ENCODE peak calls at places on chromosomes 13 and 19, in four cellular contexts. One of them, this sample, is unnamed.

GRCh38 chr19:33580645-33581037 is 41.1 kb upstream of the CHST8 start:
- DNase-seq in heart left ventricle: no peak
- DNase-seq in brain microvascular endothelial cell: no peak
- DNase-seq in H1: no peak
- DNase-seq in this sample: no peak

GRCh38 chr13:113581871-113582270 is 2.7 kb upstream of the TFDP1 start:
- DNase-seq in heart left ventricle: no peak
- DNase-seq in brain microvascular endothelial cell: no peak
- DNase-seq in H1: no peak
- DNase-seq in this sample: no peak

GRCh38 chr13:73059460-73060250 is 850 bp downstream of the KLF5 start:
- DNase-seq in heart left ventricle: peak
- DNase-seq in brain microvascular endothelial cell: no peak
- DNase-seq in H1: no peak
- DNase-seq in this sample: no peak

GRCh38 chr13:107734891-107735620 is 480.3 kb downstream of the LIG4 start:
- DNase-seq in heart left ventricle: no peak
- DNase-seq in brain microvascular endothelial cell: no peak
- DNase-seq in H1: no peak
- DNase-seq in this sample: peak

GRCh38 chr19:28426902-28427232 is 786.1 kb downstream of the UQCRFS1 start:
- DNase-seq in heart left ventricle: no peak
- DNase-seq in brain microvascular endothelial cell: peak
- DNase-seq in H1: no peak
- DNase-seq in this sample: no peak

GRCh38 chr19:4922530-4923378 is 13.5 kb downstream of the UHRF1 start:
- DNase-seq in heart left ventricle: no peak
- DNase-seq in brain microvascular endothelial cell: no peak
- DNase-seq in H1: no peak
- DNase-seq in this sample: no peak

GRCh38 chr13:35716186-35716585 is 239.7 kb upstream of the MAB21L1 start:
- DNase-seq in heart left ventricle: no peak
- DNase-seq in brain microvascular endothelial cell: no peak
- DNase-seq in H1: no peak
- DNase-seq in this sample: no peak

GRCh38 chr19:13881231-13881691 is 4.3 kb downstream of the NANOS3 start:
- DNase-seq in heart left ventricle: no peak
- DNase-seq in brain microvascular endothelial cell: no peak
- DNase-seq in H1: peak
- DNase-seq in this sample: peak

GRCh38 chr13:30829145-30829544 is 76.9 kb upstream of the MEDAG start:
- DNase-seq in heart left ventricle: no peak
- DNase-seq in brain microvascular endothelial cell: peak
- DNase-seq in H1: no peak
- DNase-seq in this sample: no peak

GRCh38 chr13:51800456-51800855 is 3.5 kb downstream of the DHRS12 start:
- DNase-seq in heart left ventricle: no peak
- DNase-seq in brain microvascular endothelial cell: no peak
- DNase-seq in H1: no peak
- DNase-seq in this sample: no peak

GRCh38 chr13:32060319-32060924 is 28.8 kb downstream of the FRY start:
- DNase-seq in heart left ventricle: no peak
- DNase-seq in brain microvascular endothelial cell: no peak
- DNase-seq in H1: no peak
- DNase-seq in this sample: no peak

GRCh38 chr19:10295847-10296591 is 6.3 kb downstream of the ICAM5 start:
- DNase-seq in heart left ventricle: no peak
- DNase-seq in brain microvascular endothelial cell: no peak
- DNase-seq in H1: no peak
- DNase-seq in this sample: no peak

GRCh38 chr13:77375554-77375953 is 48.7 kb upstream of the MYCBP2 start:
- DNase-seq in heart left ventricle: no peak
- DNase-seq in brain microvascular endothelial cell: no peak
- DNase-seq in H1: no peak
- DNase-seq in this sample: no peak

GRCh38 chr13:21458457-21458815 is 667 bp downstream of the ZDHHC20 start:
- DNase-seq in heart left ventricle: peak
- DNase-seq in brain microvascular endothelial cell: no peak
- DNase-seq in H1: no peak
- DNase-seq in this sample: no peak

GRCh38 chr13:44075113-44075512 is 195.4 kb downstream of the LACC1 start:
- DNase-seq in heart left ventricle: no peak
- DNase-seq in brain microvascular endothelial cell: no peak
- DNase-seq in H1: no peak
- DNase-seq in this sample: no peak

GRCh38 chr13:90708159-90708558 is 639.3 kb upstream of the MIR17HG start:
- DNase-seq in heart left ventricle: no peak
- DNase-seq in brain microvascular endothelial cell: no peak
- DNase-seq in H1: no peak
- DNase-seq in this sample: no peak

GRCh38 chr13:44932171-44932849 is 57.0 kb downstream of the NUFIP1 start:
- DNase-seq in heart left ventricle: no peak
- DNase-seq in brain microvascular endothelial cell: peak
- DNase-seq in H1: no peak
- DNase-seq in this sample: no peak

GRCh38 chr19:41351339-41352245 is 2.1 kb downstream of the TGFB1 start:
- DNase-seq in heart left ventricle: peak
- DNase-seq in brain microvascular endothelial cell: peak
- DNase-seq in H1: no peak
- DNase-seq in this sample: no peak

GRCh38 chr13:110445183-110445582 is 116.3 kb downstream of the RAB20 start:
- DNase-seq in heart left ventricle: no peak
- DNase-seq in brain microvascular endothelial cell: no peak
- DNase-seq in H1: no peak
- DNase-seq in this sample: no peak

GRCh38 chr13:97749174-97749573 is 204.3 kb upstream of the IPO5 start:
- DNase-seq in heart left ventricle: no peak
- DNase-seq in brain microvascular endothelial cell: no peak
- DNase-seq in H1: no peak
- DNase-seq in this sample: no peak

GRCh38 chr19:44643605-44644390 is at the start of gene PVR:
- DNase-seq in heart left ventricle: peak
- DNase-seq in brain microvascular endothelial cell: peak
- DNase-seq in H1: peak
- DNase-seq in this sample: no peak

GRCh38 chr19:33251076-33251475 is 25.4 kb upstream of the SLC7A10 start:
- DNase-seq in heart left ventricle: no peak
- DNase-seq in brain microvascular endothelial cell: no peak
- DNase-seq in H1: no peak
- DNase-seq in this sample: no peak

GRCh38 chr13:33204130-33204927 is 81.2 kb downstream of the STARD13 start:
- DNase-seq in heart left ventricle: peak
- DNase-seq in brain microvascular endothelial cell: peak
- DNase-seq in H1: no peak
- DNase-seq in this sample: peak

GRCh38 chr19:28633223-28634030 is 579.5 kb downstream of the UQCRFS1 start:
- DNase-seq in heart left ventricle: peak
- DNase-seq in brain microvascular endothelial cell: peak
- DNase-seq in H1: peak
- DNase-seq in this sample: peak

GRCh38 chr13:43640476-43640875 is 146.3 kb downstream of the ENOX1 start:
- DNase-seq in heart left ventricle: no peak
- DNase-seq in brain microvascular endothelial cell: no peak
- DNase-seq in H1: no peak
- DNase-seq in this sample: no peak

GRCh38 chr13:46962286-46962941 is 65.6 kb upstream of the HTR2A start:
- DNase-seq in heart left ventricle: no peak
- DNase-seq in brain microvascular endothelial cell: peak
- DNase-seq in H1: no peak
- DNase-seq in this sample: no peak

GRCh38 chr19:7408251-7408650 is 59.5 kb downstream of the ARHGEF18 start:
- DNase-seq in heart left ventricle: no peak
- DNase-seq in brain microvascular endothelial cell: no peak
- DNase-seq in H1: no peak
- DNase-seq in this sample: no peak

GRCh38 chr13:69204620-69205019 is 903.0 kb upstream of the ATXN8OS start:
- DNase-seq in heart left ventricle: no peak
- DNase-seq in brain microvascular endothelial cell: no peak
- DNase-seq in H1: no peak
- DNase-seq in this sample: no peak

GRCh38 chr19:13692096-13692495 is 72.2 kb upstream of the MRI1 start:
- DNase-seq in heart left ventricle: no peak
- DNase-seq in brain microvascular endothelial cell: no peak
- DNase-seq in H1: no peak
- DNase-seq in this sample: peak

GRCh38 chr13:109610517-109610916 is 175.9 kb downstream of the IRS2 start:
- DNase-seq in heart left ventricle: peak
- DNase-seq in brain microvascular endothelial cell: no peak
- DNase-seq in H1: peak
- DNase-seq in this sample: no peak

GRCh38 chr13:65965496-65965895 is 1264.6 kb downstream of the PCDH9 start:
- DNase-seq in heart left ventricle: no peak
- DNase-seq in brain microvascular endothelial cell: peak
- DNase-seq in H1: no peak
- DNase-seq in this sample: no peak

GRCh38 chr13:100234006-100234405 is 145.1 kb downstream of the PCCA start:
- DNase-seq in heart left ventricle: no peak
- DNase-seq in brain microvascular endothelial cell: no peak
- DNase-seq in H1: no peak
- DNase-seq in this sample: no peak

GRCh38 chr13:100240109-100240779 is 151.4 kb downstream of the PCCA start:
- DNase-seq in heart left ventricle: no peak
- DNase-seq in brain microvascular endothelial cell: no peak
- DNase-seq in H1: no peak
- DNase-seq in this sample: no peak

GRCh38 chr13:100234524-100235136 is 145.7 kb downstream of the PCCA start:
- DNase-seq in heart left ventricle: no peak
- DNase-seq in brain microvascular endothelial cell: peak
- DNase-seq in H1: no peak
- DNase-seq in this sample: no peak

GRCh38 chr13:100230813-100231575 is 142.1 kb downstream of the PCCA start:
- DNase-seq in heart left ventricle: no peak
- DNase-seq in brain microvascular endothelial cell: no peak
- DNase-seq in H1: no peak
- DNase-seq in this sample: no peak

DNA sequence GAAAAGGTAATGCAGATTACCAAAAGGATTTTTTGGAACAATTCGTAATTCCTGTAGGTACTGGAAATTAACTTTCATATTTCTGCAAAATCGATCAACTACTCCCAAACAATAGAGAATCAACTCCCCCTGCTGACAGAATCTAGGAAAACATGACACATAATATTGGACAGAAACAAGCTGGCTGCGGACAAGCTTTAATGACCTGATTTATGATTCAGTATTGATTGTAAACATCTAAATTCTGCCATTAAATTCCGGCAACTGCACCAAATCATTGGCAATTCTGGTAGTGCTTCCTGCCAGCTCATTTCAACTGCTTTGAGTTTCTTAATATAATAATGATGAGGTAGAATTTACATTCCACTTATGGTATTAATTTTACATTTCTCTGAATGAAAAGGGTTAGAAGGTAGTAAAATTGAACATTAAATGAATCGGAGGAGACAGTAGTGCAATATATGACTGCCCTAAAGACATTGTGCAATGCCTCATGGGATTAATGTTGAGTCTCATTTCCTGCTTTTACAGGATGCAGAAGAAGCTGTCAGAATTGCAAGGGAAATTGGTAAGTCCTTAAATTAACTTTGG is 146.5 kb downstream of the PCCA start:
- DNase-seq in heart left ventricle: no peak
- DNase-seq in brain microvascular endothelial cell: peak
- DNase-seq in H1: no peak
- DNase-seq in this sample: peak
- H3K4me3 ChIP-seq in heart left ventricle: no peak
- H3K4me3 ChIP-seq in brain microvascular endothelial cell: no peak
- H3K4me3 ChIP-seq in H1: no peak
- H3K4me3 ChIP-seq in this sample: no peak

GRCh38 chr19:16589917-16590316 is 17.7 kb upstream of the SLC35E1 start:
- DNase-seq in heart left ventricle: no peak
- DNase-seq in brain microvascular endothelial cell: no peak
- DNase-seq in H1: no peak
- DNase-seq in this sample: no peak

GRCh38 chr19:16588824-16589577 is 16.8 kb upstream of the SLC35E1 start:
- DNase-seq in heart left ventricle: no peak
- DNase-seq in brain microvascular endothelial cell: no peak
- DNase-seq in H1: no peak
- DNase-seq in this sample: no peak

GRCh38 chr19:16587031-16588023 is 15.1 kb upstream of the SLC35E1 start:
- DNase-seq in heart left ventricle: no peak
- DNase-seq in brain microvascular endothelial cell: peak
- DNase-seq in H1: no peak
- DNase-seq in this sample: no peak

GRCh38 chr19:16586477-16586871 is 14.3 kb upstream of the SLC35E1 start:
- DNase-seq in heart left ventricle: no peak
- DNase-seq in brain microvascular endothelial cell: no peak
- DNase-seq in H1: no peak
- DNase-seq in this sample: no peak

GRCh38 chr19:16588089-16588823 is 16.0 kb upstream of the SLC35E1 start:
- DNase-seq in heart left ventricle: no peak
- DNase-seq in brain microvascular endothelial cell: no peak
- DNase-seq in H1: no peak
- DNase-seq in this sample: no peak
- H3K4me3 ChIP-seq in heart left ventricle: peak
- H3K4me3 ChIP-seq in brain microvascular endothelial cell: no peak
- H3K4me3 ChIP-seq in H1: no peak
- H3K4me3 ChIP-seq in this sample: no peak

DNA sequence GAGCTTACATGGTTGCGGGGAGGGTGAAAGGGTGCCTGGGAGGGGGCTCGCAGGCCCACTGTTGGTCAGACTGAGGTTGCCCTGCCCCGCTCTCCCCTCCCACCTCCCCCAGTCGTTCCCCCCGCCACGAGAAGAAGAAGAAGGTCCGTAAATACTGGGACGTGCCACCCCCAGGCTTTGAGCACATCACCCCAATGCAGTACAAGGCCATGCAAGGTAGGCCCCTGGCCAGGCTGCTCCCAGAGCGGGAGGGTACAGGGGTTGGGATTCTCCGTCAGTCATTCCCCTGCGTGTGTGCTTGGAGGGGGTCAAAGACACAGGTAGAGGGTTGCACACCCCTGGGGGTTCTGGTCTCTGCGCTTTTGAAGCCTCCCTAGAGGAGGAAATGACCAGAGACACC is 5.6 kb downstream of the U2AF2 start:
- DNase-seq in heart left ventricle: no peak
- DNase-seq in brain microvascular endothelial cell: no peak
- DNase-seq in H1: no peak
- DNase-seq in this sample: no peak
- H3K4me3 ChIP-seq in heart left ventricle: no peak
- H3K4me3 ChIP-seq in brain microvascular endothelial cell: no peak
- H3K4me3 ChIP-seq in H1: no peak
- H3K4me3 ChIP-seq in this sample: no peak

GRCh38 chr19:45973564-45974338 is at the start of gene NOVA2:
- DNase-seq in heart left ventricle: peak
- DNase-seq in brain microvascular endothelial cell: peak
- DNase-seq in H1: peak
- DNase-seq in this sample: peak
- H3K4me3 ChIP-seq in heart left ventricle: peak
- H3K4me3 ChIP-seq in brain microvascular endothelial cell: no peak
- H3K4me3 ChIP-seq in H1: peak
- H3K4me3 ChIP-seq in this sample: peak